ENCODE peak calls at places on chromosomes 2 and 18, in nine cellular contexts. One of them, this sample, is unnamed.

GRCh38 chr18:21163647-21164625 is 52.3 kb upstream of the ROCK1 start:
- DNase-seq in hepatocyte: no peak
- DNase-seq in GM23338: no peak
- DNase-seq in Calu3: no peak
- DNase-seq in endodermal cell: no peak
- DNase-seq in GM13976: no peak
- DNase-seq in choroid plexus epithelial cell: peak; percentile 85
- DNase-seq in A549: no peak
- DNase-seq in B cell: no peak
- DNase-seq in this sample: no peak

GRCh38 chr2:239238381-239238780 is 162.4 kb downstream of the HDAC4 start:
- DNase-seq in endodermal cell: peak; percentile 37
- DNase-seq in hepatocyte: no peak
- DNase-seq in Calu3: no peak
- DNase-seq in A549: no peak
- DNase-seq in GM13976: no peak
- DNase-seq in choroid plexus epithelial cell: no peak
- DNase-seq in B cell: no peak
- DNase-seq in GM23338: no peak
- DNase-seq in this sample: no peak

GRCh38 chr2:160411167-160411566 is 82.4 kb downstream of the RBMS1 start:
- DNase-seq in B cell: peak; percentile 60
- DNase-seq in choroid plexus epithelial cell: no peak
- DNase-seq in GM23338: no peak
- DNase-seq in A549: no peak
- DNase-seq in endodermal cell: no peak
- DNase-seq in Calu3: no peak
- DNase-seq in hepatocyte: no peak
- DNase-seq in GM13976: no peak
- DNase-seq in this sample: peak; percentile 15

GRCh38 chr2:108404784-108405397 is 27.1 kb downstream of the SULT1C4 start:
- DNase-seq in hepatocyte: no peak
- DNase-seq in GM23338: no peak
- DNase-seq in A549: no peak
- DNase-seq in choroid plexus epithelial cell: no peak
- DNase-seq in B cell: no peak
- DNase-seq in endodermal cell: no peak
- DNase-seq in Calu3: no peak
- DNase-seq in GM13976: no peak
- DNase-seq in this sample: no peak

GRCh38 chr18:59663096-59663495 is 34.1 kb downstream of the CCBE1 start:
- DNase-seq in B cell: no peak
- DNase-seq in A549: no peak
- DNase-seq in Calu3: no peak
- DNase-seq in GM13976: no peak
- DNase-seq in choroid plexus epithelial cell: no peak
- DNase-seq in GM23338: no peak
- DNase-seq in hepatocyte: no peak
- DNase-seq in endodermal cell: no peak
- DNase-seq in this sample: no peak

GRCh38 chr2:85428343-85428881 is 9.9 kb downstream of the SH2D6 start:
- DNase-seq in choroid plexus epithelial cell: no peak
- DNase-seq in GM23338: no peak
- DNase-seq in B cell: no peak
- DNase-seq in endodermal cell: no peak
- DNase-seq in Calu3: no peak
- DNase-seq in GM13976: no peak
- DNase-seq in A549: no peak
- DNase-seq in hepatocyte: no peak
- DNase-seq in this sample: no peak

GRCh38 chr2:18077724-18078123 is 199.3 kb downstream of the KCNS3 start:
- DNase-seq in Calu3: no peak
- DNase-seq in hepatocyte: no peak
- DNase-seq in B cell: no peak
- DNase-seq in A549: no peak
- DNase-seq in choroid plexus epithelial cell: peak; percentile 86
- DNase-seq in GM13976: no peak
- DNase-seq in GM23338: no peak
- DNase-seq in endodermal cell: no peak
- DNase-seq in this sample: no peak

GRCh38 chr2:46935071-46935470 is 19.5 kb upstream of the MCFD2 start:
- DNase-seq in hepatocyte: no peak
- DNase-seq in GM23338: no peak
- DNase-seq in endodermal cell: no peak
- DNase-seq in GM13976: no peak
- DNase-seq in A549: no peak
- DNase-seq in B cell: no peak
- DNase-seq in Calu3: no peak
- DNase-seq in choroid plexus epithelial cell: no peak
- DNase-seq in this sample: no peak

GRCh38 chr2:69933839-69934613 is 19.1 kb downstream of the MXD1 start:
- DNase-seq in Calu3: peak; percentile 20
- DNase-seq in choroid plexus epithelial cell: peak; percentile 91
- DNase-seq in GM23338: no peak
- DNase-seq in hepatocyte: peak; percentile 78
- DNase-seq in endodermal cell: no peak
- DNase-seq in A549: peak; percentile 60
- DNase-seq in B cell: no peak
- DNase-seq in GM13976: no peak
- DNase-seq in this sample: peak; percentile 29

GRCh38 chr18:4433762-4434161 is 21.3 kb downstream of the DLGAP1 start:
- DNase-seq in A549: no peak
- DNase-seq in Calu3: no peak
- DNase-seq in choroid plexus epithelial cell: no peak
- DNase-seq in endodermal cell: no peak
- DNase-seq in GM13976: no peak
- DNase-seq in GM23338: peak; percentile 56
- DNase-seq in B cell: no peak
- DNase-seq in hepatocyte: no peak
- DNase-seq in this sample: no peak

GRCh38 chr2:129396980-129397599 is 582.4 kb upstream of the RAB6C start:
- DNase-seq in GM23338: peak; percentile 80
- DNase-seq in B cell: no peak
- DNase-seq in Calu3: peak; percentile 25
- DNase-seq in endodermal cell: peak; percentile 82
- DNase-seq in hepatocyte: peak; percentile 78
- DNase-seq in choroid plexus epithelial cell: peak; percentile 50
- DNase-seq in GM13976: peak; percentile 21
- DNase-seq in A549: no peak
- DNase-seq in this sample: peak; percentile 63

GRCh38 chr2:17539596-17539992 is 902 bp upstream of the VSNL1 start:
- DNase-seq in hepatocyte: peak; percentile 28
- DNase-seq in GM13976: peak; percentile 21
- DNase-seq in choroid plexus epithelial cell: peak; percentile 2
- DNase-seq in endodermal cell: peak; percentile 88
- DNase-seq in A549: no peak
- DNase-seq in GM23338: peak; percentile 79
- DNase-seq in Calu3: no peak
- DNase-seq in B cell: no peak
- DNase-seq in this sample: no peak

GRCh38 chr2:3462493-3463104 is 56.7 kb downstream of the ADI1 start:
- DNase-seq in endodermal cell: no peak
- DNase-seq in hepatocyte: no peak
- DNase-seq in choroid plexus epithelial cell: no peak
- DNase-seq in A549: no peak
- DNase-seq in GM13976: no peak
- DNase-seq in B cell: no peak
- DNase-seq in Calu3: no peak
- DNase-seq in GM23338: no peak
- DNase-seq in this sample: no peak

DNA sequence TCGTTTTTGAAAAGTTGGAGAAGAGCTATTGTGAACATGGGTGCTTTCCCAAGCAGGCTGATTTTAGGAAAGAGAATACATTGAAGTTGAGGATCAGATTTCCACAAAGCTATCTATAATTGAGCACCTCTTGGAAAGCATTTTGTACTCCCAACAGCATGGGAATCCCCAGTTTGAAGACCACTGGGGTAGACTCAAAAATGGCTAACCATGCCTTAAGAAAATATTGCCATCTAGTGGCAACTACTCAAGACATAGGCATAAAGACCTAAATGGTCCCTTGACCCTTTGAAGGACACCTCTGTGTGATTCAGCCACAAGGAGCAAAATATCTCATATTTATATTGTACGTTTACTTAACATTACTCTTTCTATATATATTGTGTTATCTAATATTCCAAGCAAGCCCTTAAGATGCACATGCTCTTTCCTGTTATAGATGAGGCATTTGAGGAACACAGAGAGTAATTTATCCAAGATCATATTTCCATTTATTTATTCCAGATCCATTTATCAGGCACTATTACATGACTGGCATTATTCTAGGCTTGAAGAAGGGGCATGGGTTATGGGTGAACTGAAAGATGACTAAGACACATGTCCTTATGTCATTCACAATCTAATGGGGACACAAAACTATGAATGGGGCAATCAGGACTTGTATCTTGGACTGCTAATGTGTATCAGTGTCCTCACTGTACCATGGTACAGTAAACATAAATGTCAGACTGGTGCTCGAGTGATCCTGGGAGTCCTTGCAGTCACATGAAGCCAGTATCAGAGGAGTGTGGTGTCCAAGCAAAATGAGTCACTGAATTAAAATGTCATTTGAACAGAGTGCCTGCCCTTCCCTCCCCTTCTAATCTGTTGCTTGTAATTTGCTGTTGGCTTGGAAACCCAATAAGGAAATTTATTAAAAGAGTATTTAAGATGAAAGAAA is 121.0 kb upstream of the XPO1 start:
- DNase-seq in endodermal cell: no peak
- DNase-seq in Calu3: peak; percentile 48
- DNase-seq in A549: peak; percentile 72
- DNase-seq in hepatocyte: peak; percentile 56
- DNase-seq in GM13976: peak; percentile 75
- DNase-seq in B cell: no peak
- DNase-seq in GM23338: peak; percentile 91
- DNase-seq in choroid plexus epithelial cell: peak; percentile 68
- DNase-seq in this sample: peak; percentile 67
- TF ChIP-seq CTCF in endodermal cell: peak; percentile 83
- TF ChIP-seq CTCF in Calu3: peak; percentile 45
- TF ChIP-seq CTCF in A549: peak; percentile 93
- TF ChIP-seq CTCF in hepatocyte: peak; percentile 61
- TF ChIP-seq CTCF in GM13976: peak; percentile 54
- TF ChIP-seq CTCF in B cell: peak; percentile 67
- TF ChIP-seq CTCF in GM23338: peak; percentile 88
- TF ChIP-seq CTCF in choroid plexus epithelial cell: peak; percentile 70
- TF ChIP-seq CTCF in this sample: peak; percentile 50

GRCh38 chr18:23207191-23207955 is 72.1 kb downstream of the CABLES1 start:
- DNase-seq in choroid plexus epithelial cell: peak; percentile 23
- DNase-seq in GM13976: no peak
- DNase-seq in endodermal cell: peak; percentile 65
- DNase-seq in A549: no peak
- DNase-seq in Calu3: no peak
- DNase-seq in hepatocyte: no peak
- DNase-seq in B cell: no peak
- DNase-seq in GM23338: peak; percentile 81
- DNase-seq in this sample: peak; percentile 45
- TF ChIP-seq CTCF in choroid plexus epithelial cell: peak; percentile 51
- TF ChIP-seq CTCF in GM13976: no peak
- TF ChIP-seq CTCF in endodermal cell: peak; percentile 83
- TF ChIP-seq CTCF in A549: no peak
- TF ChIP-seq CTCF in Calu3: peak; percentile 10
- TF ChIP-seq CTCF in hepatocyte: no peak
- TF ChIP-seq CTCF in B cell: peak; percentile 19
- TF ChIP-seq CTCF in GM23338: peak; percentile 89
- TF ChIP-seq CTCF in this sample: peak; percentile 35

DNA sequence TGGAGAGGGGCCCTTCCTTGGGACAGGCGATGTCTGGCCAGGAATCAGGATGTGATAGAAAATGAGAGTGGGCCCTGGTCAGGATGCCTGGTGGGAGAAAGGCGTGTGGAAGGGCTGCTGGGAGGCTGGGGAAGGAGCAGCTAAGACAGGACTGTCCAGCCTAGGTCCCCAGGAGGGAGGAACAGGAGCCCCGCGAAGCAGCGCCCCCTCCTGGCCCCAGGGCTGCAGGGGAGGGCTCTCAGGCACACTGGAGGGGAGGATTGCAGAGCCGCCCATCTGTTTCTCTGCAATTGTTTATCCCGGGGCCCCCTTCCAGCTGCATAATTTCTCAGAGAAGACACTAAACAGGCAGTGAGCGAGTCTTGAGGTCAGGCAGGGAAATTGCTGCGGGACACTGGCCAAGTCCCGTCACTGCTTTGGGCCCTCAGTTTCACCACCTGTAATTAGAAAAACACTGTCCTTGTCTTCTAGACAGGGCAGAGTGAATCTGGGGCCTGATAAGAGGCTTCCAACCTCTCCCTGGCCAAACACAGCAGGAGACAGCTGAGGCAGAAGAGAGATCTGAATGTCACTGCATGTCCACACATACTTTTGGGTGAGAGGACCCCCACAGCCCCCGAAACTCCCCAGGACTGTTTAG is 3.9 kb upstream of the NPPC start:
- DNase-seq in GM23338: peak; percentile 75
- DNase-seq in A549: peak; percentile 43
- DNase-seq in choroid plexus epithelial cell: peak; percentile 14
- DNase-seq in GM13976: peak; percentile 69
- DNase-seq in B cell: no peak
- DNase-seq in endodermal cell: peak; percentile 89
- DNase-seq in hepatocyte: no peak
- DNase-seq in Calu3: peak; percentile 34
- DNase-seq in this sample: peak; percentile 20
- TF ChIP-seq CTCF in GM23338: peak; percentile 89
- TF ChIP-seq CTCF in A549: peak; percentile 22
- TF ChIP-seq CTCF in choroid plexus epithelial cell: peak; percentile 54
- TF ChIP-seq CTCF in GM13976: peak; percentile 39
- TF ChIP-seq CTCF in B cell: peak; percentile 18
- TF ChIP-seq CTCF in endodermal cell: peak; percentile 86
- TF ChIP-seq CTCF in hepatocyte: peak; percentile 36
- TF ChIP-seq CTCF in Calu3: no peak
- TF ChIP-seq CTCF in this sample: peak; percentile 61

GRCh38 chr2:27127883-27128670 is 4.5 kb downstream of the ABHD1 start:
- DNase-seq in choroid plexus epithelial cell: no peak
- DNase-seq in A549: no peak
- DNase-seq in GM23338: no peak
- DNase-seq in hepatocyte: no peak
- DNase-seq in GM13976: no peak
- DNase-seq in endodermal cell: no peak
- DNase-seq in Calu3: no peak
- DNase-seq in B cell: no peak
- DNase-seq in this sample: no peak

GRCh38 chr2:27125104-27125503 is 1.5 kb downstream of the ABHD1 start:
- DNase-seq in endodermal cell: no peak
- DNase-seq in hepatocyte: no peak
- DNase-seq in Calu3: no peak
- DNase-seq in GM13976: no peak
- DNase-seq in B cell: no peak
- DNase-seq in A549: no peak
- DNase-seq in GM23338: no peak
- DNase-seq in choroid plexus epithelial cell: no peak
- DNase-seq in this sample: no peak

GRCh38 chr2:27126252-27126710 is 2.7 kb downstream of the ABHD1 start:
- DNase-seq in hepatocyte: no peak
- DNase-seq in choroid plexus epithelial cell: no peak
- DNase-seq in GM23338: no peak
- DNase-seq in Calu3: no peak
- DNase-seq in endodermal cell: no peak
- DNase-seq in A549: no peak
- DNase-seq in GM13976: no peak
- DNase-seq in B cell: no peak
- DNase-seq in this sample: no peak

GRCh38 chr2:27122791-27123190 is 824 bp upstream of the ABHD1 start:
- DNase-seq in A549: no peak
- DNase-seq in GM13976: no peak
- DNase-seq in B cell: no peak
- DNase-seq in endodermal cell: no peak
- DNase-seq in choroid plexus epithelial cell: no peak
- DNase-seq in Calu3: no peak
- DNase-seq in GM23338: no peak
- DNase-seq in hepatocyte: no peak
- DNase-seq in this sample: no peak

GRCh38 chr2:27123302-27124150 is at the start of gene ABHD1:
- DNase-seq in Calu3: peak; percentile 57
- DNase-seq in choroid plexus epithelial cell: no peak
- DNase-seq in B cell: peak; percentile 58
- DNase-seq in A549: peak; percentile 69
- DNase-seq in GM23338: peak; percentile 69
- DNase-seq in endodermal cell: peak; percentile 86
- DNase-seq in GM13976: peak; percentile 81
- DNase-seq in hepatocyte: peak; percentile 59
- DNase-seq in this sample: peak; percentile 38
- TF ChIP-seq CTCF in Calu3: no peak
- TF ChIP-seq CTCF in choroid plexus epithelial cell: no peak
- TF ChIP-seq CTCF in B cell: no peak
- TF ChIP-seq CTCF in A549: no peak
- TF ChIP-seq CTCF in GM23338: peak; percentile 21
- TF ChIP-seq CTCF in endodermal cell: no peak
- TF ChIP-seq CTCF in GM13976: peak; percentile 3
- TF ChIP-seq CTCF in hepatocyte: no peak
- TF ChIP-seq CTCF in this sample: no peak